ENCODE peak calls at places on chromosomes 12 and 14, in four cellular contexts. J is LoVo, Z is astrocyte of the cerebellum, R is NCI-H1092 treated with DMSO at 0.1 percent for 48 hours. M is an unnamed sample.

GRCh38 chr14:104876251-104876699 is 11.2 kb downstream of the CEP170B start:
- DNase-seq in R (no peak), J (peak), Z (no peak), M (peak)

GRCh38 chr14:75170797-75171196 is 5.6 kb downstream of the TMED10 start:
- DNase-seq in Z (no peak), J (no peak), R (no peak), M (no peak)

GRCh38 chr14:99527427-99528076 is 46.3 kb downstream of the CCNK start:
- DNase-seq in J (no peak), R (no peak), Z (no peak), M (no peak)

GRCh38 chr12:63882844-63883243 is 38.3 kb downstream of the SRGAP1 start:
- DNase-seq in R (peak), Z (no peak), J (no peak), M (peak)

GRCh38 chr12:14927267-14927666 is 11.1 kb downstream of the ERP27 start:
- DNase-seq in J (no peak), Z (no peak), R (no peak), M (no peak)

GRCh38 chr14:93207468-93208308 is 632 bp downstream of the UBR7 start:
- DNase-seq in R (peak), J (peak), Z (no peak), M (peak)

GRCh38 chr14:64721391-64721791 is 17.2 kb downstream of the PLEKHG3 start:
- DNase-seq in R (no peak), J (no peak), Z (peak), M (peak)

GRCh38 chr14:78612666-78613065 is 442.5 kb downstream of the NRXN3 start:
- DNase-seq in J (no peak), Z (peak), R (no peak), M (no peak)

GRCh38 chr14:69643430-69644200 is 32.2 kb downstream of the SUSD6 start:
- DNase-seq in Z (peak), R (peak), J (peak), M (peak)

GRCh38 chr12:2276288-2276842 is 223.6 kb downstream of the CACNA1C start:
- DNase-seq in Z (no peak), J (no peak), R (no peak), M (no peak)

GRCh38 chr14:97266653-97267052 is 469.5 kb downstream of the VRK1 start:
- DNase-seq in J (no peak), Z (peak), R (no peak), M (peak)

GRCh38 chr12:62252576-62252975 is 7.6 kb upstream of the USP15 start:
- DNase-seq in J (no peak), R (no peak), Z (no peak), M (no peak)

GRCh38 chr12:65670775-65671174 is 153.5 kb upstream of the HMGA2 start:
- DNase-seq in Z (no peak), R (no peak), J (no peak), M (peak)

GRCh38 chr12:13128291-13129000 is 25.0 kb upstream of the GSG1 start:
- DNase-seq in Z (no peak), J (no peak), R (no peak), M (no peak)

GRCh38 chr12:128463881-128464280 is 196.9 kb downstream of the TMEM132C start:
- DNase-seq in J (no peak), Z (no peak), R (no peak), M (no peak)

GRCh38 chr12:67783393-67783792 is 134.8 kb downstream of the DYRK2 start:
- DNase-seq in Z (no peak), R (no peak), J (no peak), M (no peak)

GRCh38 chr12:19431407-19432308 is 7.6 kb upstream of the AEBP2 start:
- DNase-seq in R (no peak), Z (peak), J (peak), M (peak)

GRCh38 chr12:125573293-125573692 is 508.1 kb downstream of the AACS start:
- DNase-seq in R (no peak), Z (no peak), J (no peak), M (no peak)

GRCh38 chr12:120367252-120367923 is 1.6 kb downstream of the MSI1 start:
- DNase-seq in R (peak), J (no peak), Z (no peak), M (no peak)

GRCh38 chr12:105109465-105110212 is 2.1 kb downstream of the WASHC4 start:
- DNase-seq in J (no peak), R (no peak), Z (no peak), M (peak)

GRCh38 chr14:54435500-54435981 is 5.6 kb downstream of the CNIH1 start:
- DNase-seq in J (no peak), R (no peak), Z (no peak), M (no peak)

GRCh38 chr14:95432152-95433093 is 84.0 kb downstream of the SYNE3 start:
- DNase-seq in J (no peak), Z (no peak), R (peak), M (peak)

GRCh38 chr12:18578191-18578590 is 159.6 kb downstream of the PLCZ1 start:
- DNase-seq in J (no peak), Z (no peak), R (no peak), M (no peak)

GRCh38 chr12:55676707-55677106 is 31.0 kb downstream of the ITGA7 start:
- DNase-seq in Z (no peak), R (no peak), J (no peak), M (no peak)

GRCh38 chr14:100891501-100892445 is 11.7 kb downstream of the RTL1 start:
- DNase-seq in R (no peak), Z (no peak), J (no peak), M (no peak)

GRCh38 chr14:78690836-78691235 is 520.7 kb downstream of the NRXN3 start:
- DNase-seq in J (no peak), Z (no peak), R (no peak), M (no peak)

GRCh38 chr12:110929818-110930217 is 9.4 kb upstream of the MYL2 start:
- DNase-seq in Z (no peak), J (no peak), R (no peak), M (no peak)

GRCh38 chr12:124094188-124094587 is 121.2 kb downstream of the ZNF664 start:
- DNase-seq in J (no peak), Z (no peak), R (peak), M (no peak)

GRCh38 chr14:104115691-104116543 is 22.5 kb upstream of the KIF26A start:
- DNase-seq in R (no peak), Z (no peak), J (peak), M (no peak)

GRCh38 chr14:23172096-23172495 is 11.4 kb downstream of the SLC7A8 start:
- DNase-seq in R (no peak), Z (no peak), J (peak), M (no peak)

GRCh38 chr14:22882529-22883190 is 362 bp upstream of the REM2 start:
- DNase-seq in R (peak), J (no peak), Z (no peak), M (peak)

GRCh38 chr14:100844082-100844408 is 18.1 kb downstream of the MEG3 start:
- DNase-seq in R (no peak), Z (no peak), J (no peak), M (no peak)

M was measured in Caki2.